ENCODE peak calls at places on chromosomes 13 and 19, in five cellular contexts. One of them, this sample, is unnamed.

GRCh38 chr13:75906315-75906714 is 270.2 kb downstream of the LMO7 start:
- DNase-seq in endothelial cell: no peak
- DNase-seq in AG04450: no peak
- DNase-seq in type B pancreatic cell: no peak
- DNase-seq in HL-60: no peak
- DNase-seq in this sample: no peak

GRCh38 chr13:21541980-21542379 is 62.0 kb downstream of the MICU2 start:
- DNase-seq in HL-60: no peak
- DNase-seq in AG04450: no peak
- DNase-seq in endothelial cell: no peak
- DNase-seq in type B pancreatic cell: no peak
- DNase-seq in this sample: no peak

GRCh38 chr19:52428937-52429336 is at the start of gene ZNF534:
- DNase-seq in HL-60: no peak
- DNase-seq in type B pancreatic cell: no peak
- DNase-seq in AG04450: no peak
- DNase-seq in endothelial cell: no peak
- DNase-seq in this sample: no peak

GRCh38 chr19:8148410-8149231 is 771 bp downstream of the FBN3 start:
- DNase-seq in HL-60: no peak
- DNase-seq in type B pancreatic cell: peak; percentile 80
- DNase-seq in endothelial cell: peak; percentile 52
- DNase-seq in AG04450: no peak
- DNase-seq in this sample: no peak

GRCh38 chr19:39845621-39846175 is 481 bp downstream of the FBL start:
- DNase-seq in HL-60: no peak
- DNase-seq in type B pancreatic cell: no peak
- DNase-seq in AG04450: no peak
- DNase-seq in endothelial cell: no peak
- DNase-seq in this sample: peak; percentile 49

GRCh38 chr13:33787051-33787591 is 30.8 kb upstream of the RFC3 start:
- DNase-seq in HL-60: no peak
- DNase-seq in type B pancreatic cell: no peak
- DNase-seq in endothelial cell: no peak
- DNase-seq in AG04450: no peak
- DNase-seq in this sample: peak; percentile 24

GRCh38 chr19:54952591-54953344 is 5.4 kb upstream of the NLRP7 start:
- DNase-seq in type B pancreatic cell: no peak
- DNase-seq in HL-60: peak; percentile 77
- DNase-seq in endothelial cell: no peak
- DNase-seq in AG04450: no peak
- DNase-seq in this sample: no peak

GRCh38 chr19:43524922-43525835 is 1.8 kb downstream of the ETHE1 start:
- DNase-seq in type B pancreatic cell: no peak
- DNase-seq in AG04450: no peak
- DNase-seq in endothelial cell: peak; percentile 62
- DNase-seq in HL-60: peak; percentile 57
- DNase-seq in this sample: no peak

GRCh38 chr13:66518068-66518467 is 712.1 kb downstream of the PCDH9 start:
- DNase-seq in AG04450: no peak
- DNase-seq in endothelial cell: no peak
- DNase-seq in HL-60: no peak
- DNase-seq in type B pancreatic cell: no peak
- DNase-seq in this sample: no peak

GRCh38 chr13:75947448-75947847 is 311.3 kb downstream of the LMO7 start:
- DNase-seq in AG04450: no peak
- DNase-seq in endothelial cell: no peak
- DNase-seq in HL-60: no peak
- DNase-seq in type B pancreatic cell: no peak
- DNase-seq in this sample: no peak

GRCh38 chr13:25088562-25089221 is 7.2 kb upstream of the PABPC3 start:
- DNase-seq in HL-60: no peak
- DNase-seq in endothelial cell: no peak
- DNase-seq in AG04450: no peak
- DNase-seq in type B pancreatic cell: no peak
- DNase-seq in this sample: no peak

GRCh38 chr13:50676602-50677001 is 166.9 kb downstream of the DLEU7 start:
- DNase-seq in AG04450: no peak
- DNase-seq in type B pancreatic cell: no peak
- DNase-seq in endothelial cell: no peak
- DNase-seq in HL-60: no peak
- DNase-seq in this sample: no peak

GRCh38 chr19:12774588-12775555 is at the start of gene HOOK2:
- DNase-seq in endothelial cell: no peak
- DNase-seq in AG04450: no peak
- DNase-seq in type B pancreatic cell: peak; percentile 88
- DNase-seq in HL-60: no peak
- DNase-seq in this sample: no peak

GRCh38 chr13:79522583-79522982 is 41.6 kb downstream of the NDFIP2 start:
- DNase-seq in endothelial cell: no peak
- DNase-seq in type B pancreatic cell: no peak
- DNase-seq in AG04450: no peak
- DNase-seq in HL-60: peak; percentile 73
- DNase-seq in this sample: no peak

GRCh38 chr19:55473613-55474012 is 2.8 kb upstream of the ZNF628 start:
- DNase-seq in HL-60: no peak
- DNase-seq in endothelial cell: no peak
- DNase-seq in type B pancreatic cell: no peak
- DNase-seq in AG04450: no peak
- DNase-seq in this sample: no peak

GRCh38 chr13:21074601-21075302 is 13.4 kb upstream of the LATS2 start:
- DNase-seq in type B pancreatic cell: no peak
- DNase-seq in endothelial cell: peak; percentile 42
- DNase-seq in AG04450: no peak
- DNase-seq in HL-60: no peak
- DNase-seq in this sample: no peak

GRCh38 chr13:76556632-76557031 is 329.6 kb downstream of the KCTD12 start:
- DNase-seq in endothelial cell: no peak
- DNase-seq in HL-60: no peak
- DNase-seq in AG04450: no peak
- DNase-seq in type B pancreatic cell: no peak
- DNase-seq in this sample: no peak

GRCh38 chr13:66513728-66514127 is 716.4 kb downstream of the PCDH9 start:
- DNase-seq in endothelial cell: no peak
- DNase-seq in type B pancreatic cell: no peak
- DNase-seq in HL-60: no peak
- DNase-seq in AG04450: no peak
- DNase-seq in this sample: no peak

GRCh38 chr13:97491452-97491851 is 57.5 kb downstream of the RAP2A start:
- DNase-seq in AG04450: no peak
- DNase-seq in HL-60: no peak
- DNase-seq in type B pancreatic cell: no peak
- DNase-seq in endothelial cell: no peak
- DNase-seq in this sample: no peak

GRCh38 chr13:51101636-51102218 is 9.3 kb downstream of the C13orf42 start:
- DNase-seq in endothelial cell: no peak
- DNase-seq in AG04450: no peak
- DNase-seq in HL-60: no peak
- DNase-seq in type B pancreatic cell: no peak
- DNase-seq in this sample: no peak

GRCh38 chr13:51639171-51639570 is 54.9 kb downstream of the WDFY2 start:
- DNase-seq in type B pancreatic cell: no peak
- DNase-seq in AG04450: no peak
- DNase-seq in HL-60: no peak
- DNase-seq in endothelial cell: no peak
- DNase-seq in this sample: no peak

GRCh38 chr13:59247166-59247565 is 916.6 kb downstream of the DIAPH3 start:
- DNase-seq in AG04450: no peak
- DNase-seq in type B pancreatic cell: no peak
- DNase-seq in HL-60: no peak
- DNase-seq in endothelial cell: no peak
- DNase-seq in this sample: peak; percentile 66

GRCh38 chr19:33690461-33691427 is 69.0 kb downstream of the CHST8 start:
- DNase-seq in type B pancreatic cell: no peak
- DNase-seq in endothelial cell: no peak
- DNase-seq in AG04450: no peak
- DNase-seq in HL-60: no peak
- DNase-seq in this sample: no peak

GRCh38 chr19:6632002-6632621 is 37.8 kb downstream of the TNFSF14 start:
- DNase-seq in type B pancreatic cell: no peak
- DNase-seq in AG04450: no peak
- DNase-seq in endothelial cell: peak; percentile 67
- DNase-seq in HL-60: peak; percentile 58
- DNase-seq in this sample: peak; percentile 46

GRCh38 chr13:27595055-27595811 is 25.1 kb downstream of the LNX2 start:
- DNase-seq in endothelial cell: no peak
- DNase-seq in HL-60: no peak
- DNase-seq in type B pancreatic cell: no peak
- DNase-seq in AG04450: no peak
- DNase-seq in this sample: no peak

GRCh38 chr13:41915096-41915495 is 45.8 kb downstream of the VWA8 start:
- DNase-seq in HL-60: no peak
- DNase-seq in type B pancreatic cell: no peak
- DNase-seq in endothelial cell: no peak
- DNase-seq in AG04450: no peak
- DNase-seq in this sample: peak; percentile 30

GRCh38 chr13:27790523-27790922 is 1.8 kb upstream of the GSX1 start:
- DNase-seq in endothelial cell: no peak
- DNase-seq in AG04450: no peak
- DNase-seq in type B pancreatic cell: no peak
- DNase-seq in HL-60: no peak
- DNase-seq in this sample: no peak

GRCh38 chr13:113327766-113328391 is 30.8 kb downstream of the LAMP1 start:
- DNase-seq in endothelial cell: no peak
- DNase-seq in AG04450: no peak
- DNase-seq in HL-60: no peak
- DNase-seq in type B pancreatic cell: no peak
- DNase-seq in this sample: no peak

GRCh38 chr13:113616281-113616906 is 31.8 kb downstream of the TFDP1 start:
- DNase-seq in endothelial cell: no peak
- DNase-seq in type B pancreatic cell: no peak
- DNase-seq in HL-60: peak; percentile 74
- DNase-seq in AG04450: no peak
- DNase-seq in this sample: no peak

GRCh38 chr13:79451500-79451962 is 29.4 kb upstream of the NDFIP2 start:
- DNase-seq in type B pancreatic cell: no peak
- DNase-seq in endothelial cell: no peak
- DNase-seq in AG04450: peak; percentile 43
- DNase-seq in HL-60: peak; percentile 72
- DNase-seq in this sample: peak; percentile 85

GRCh38 chr19:5572556-5573286 is 5.0 kb upstream of the TINCR start:
- DNase-seq in type B pancreatic cell: no peak
- DNase-seq in AG04450: no peak
- DNase-seq in HL-60: no peak
- DNase-seq in endothelial cell: no peak
- DNase-seq in this sample: no peak